ENCODE peak calls at places on chromosomes 3 and 15, in ten cellular contexts. N is colonic mucosa, W is HFFc6, S is B cell, V is GM20000, I is upper lobe of right lung, F is choroid plexus epithelial cell, Y is neural crest cell, C is fibroblast of villous mesenchyme, X is glutamatergic neuron. D is an unnamed sample.
A peak's percentile ranks its signal among the peaks of the same experiment; 100 is the strongest.

GRCh38 chr3:105503191-105503593 is 136.5 kb downstream of the ALCAM start:
- DNase-seq in N (no peak), W (no peak), S (no peak), V (no peak), I (no peak), F (peak; percentile 48), Y (no peak), C (no peak), X (no peak), D (no peak)

GRCh38 chr3:48990636-48991421 is 788 bp downstream of the P4HTM start:
- DNase-seq in N (peak; percentile 64), W (no peak), S (no peak), V (peak; percentile 51), I (no peak), F (no peak), Y (no peak), C (peak; percentile 28), X (peak; percentile 32), D (peak; percentile 23)

GRCh38 chr3:50612973-50613851 is 1.6 kb upstream of the CISH start:
- DNase-seq in N (no peak), W (no peak), S (no peak), V (no peak), I (no peak), F (no peak), Y (no peak), C (no peak), X (no peak), D (no peak)

GRCh38 chr15:39583586-39584265 is 2.8 kb downstream of the THBS1 start:
- DNase-seq in N (peak; percentile 85), W (peak; percentile 95), S (no peak), V (peak; percentile 53), I (no peak), F (peak; percentile 71), Y (no peak), C (peak; percentile 59), X (no peak), D (no peak)

GRCh38 chr15:75712668-75713337 is at the start of gene CSPG4:
- DNase-seq in N (no peak), W (peak; percentile 35), S (no peak), V (no peak), I (no peak), F (peak; percentile 76), Y (peak; percentile 29), C (peak; percentile 70), X (peak; percentile 58), D (no peak)

GRCh38 chr15:75156306-75157215 is 45.1 kb upstream of the C15orf39 start:
- DNase-seq in N (no peak), W (no peak), S (no peak), V (no peak), I (peak; percentile 65), F (no peak), Y (no peak), C (no peak), X (no peak), D (no peak)

GRCh38 chr15:99014803-99015676 is 7.4 kb upstream of the PGPEP1L start:
- DNase-seq in N (peak; percentile 57), W (peak; percentile 51), S (no peak), V (peak; percentile 85), I (peak; percentile 88), F (peak; percentile 65), Y (peak; percentile 57), C (peak; percentile 65), X (peak; percentile 59), D (no peak)

GRCh38 chr3:128390867-128391266 is 75.8 kb downstream of the DNAJB8 start:
- DNase-seq in N (no peak), W (no peak), S (no peak), V (no peak), I (no peak), F (no peak), Y (no peak), C (no peak), X (no peak), D (no peak)

GRCh38 chr3:47852604-47853397 is 49.9 kb downstream of the DHX30 start:
- DNase-seq in N (no peak), W (no peak), S (no peak), V (no peak), I (no peak), F (no peak), Y (no peak), C (no peak), X (no peak), D (no peak)

GRCh38 chr3:47854267-47854666 is 51.3 kb downstream of the DHX30 start:
- DNase-seq in N (no peak), W (no peak), S (no peak), V (no peak), I (no peak), F (no peak), Y (no peak), C (no peak), X (no peak), D (no peak)

GRCh38 chr3:47855461-47856383 is 52.8 kb downstream of the DHX30 start:
- DNase-seq in N (no peak), W (no peak), S (no peak), V (no peak), I (peak; percentile 59), F (no peak), Y (no peak), C (no peak), X (no peak), D (no peak)

GRCh38 chr3:47856669-47857068 is 53.7 kb downstream of the DHX30 start:
- DNase-seq in N (no peak), W (no peak), S (no peak), V (no peak), I (peak; percentile 47), F (no peak), Y (no peak), C (no peak), X (no peak), D (no peak)

GRCh38 chr3:47854720-47855455 is 52.0 kb downstream of the DHX30 start:
- DNase-seq in N (no peak), W (no peak), S (no peak), V (no peak), I (no peak), F (no peak), Y (no peak), C (no peak), X (no peak), D (no peak)
- TF ChIP-seq CTCF in N (no peak), W (peak; percentile 20), S (no peak), V (no peak), I (no peak), F (no peak), Y (no peak), C (no peak), X (no peak), D (no peak)

GRCh38 chr3:32686713-32687112 is 1.7 kb downstream of the CNOT10 start:
- DNase-seq in N (no peak), W (no peak), S (no peak), V (no peak), I (no peak), F (no peak), Y (no peak), C (no peak), X (no peak), D (no peak)

GRCh38 chr3:32681811-32682210 is 3.2 kb upstream of the CNOT10 start:
- DNase-seq in N (no peak), W (no peak), S (no peak), V (no peak), I (no peak), F (no peak), Y (no peak), C (no peak), X (no peak), D (no peak)

GRCh38 chr3:32685604-32686185 is 707 bp downstream of the CNOT10 start:
- DNase-seq in N (no peak), W (peak; percentile 12), S (no peak), V (peak; percentile 34), I (no peak), F (peak; percentile 36), Y (no peak), C (peak; percentile 28), X (no peak), D (no peak)

GRCh38 chr3:32684029-32684799 is 774 bp upstream of the CNOT10 start:
- DNase-seq in N (no peak), W (no peak), S (no peak), V (no peak), I (no peak), F (no peak), Y (no peak), C (no peak), X (no peak), D (no peak)

GRCh38 chr3:32684800-32685603 is at the start of gene CNOT10:
- DNase-seq in N (peak; percentile 95), W (peak; percentile 91), S (peak; percentile 96), V (peak; percentile 94), I (peak; percentile 98), F (peak; percentile 94), Y (peak; percentile 89), C (peak; percentile 93), X (peak; percentile 96), D (peak; percentile 56)
- TF ChIP-seq CTCF in N (no peak), W (peak; percentile 35), S (no peak), V (no peak), I (peak; percentile 20), F (peak; percentile 16), Y (peak; percentile 43), C (peak; percentile 15), X (no peak), D (no peak)

GRCh38 chr3:15860014-15860934 is 62.5 kb upstream of the ANKRD28 start:
- DNase-seq in N (peak; percentile 49), W (peak; percentile 40), S (no peak), V (peak; percentile 51), I (peak; percentile 66), F (peak; percentile 45), Y (peak; percentile 44), C (peak; percentile 67), X (peak; percentile 81), D (no peak)

GRCh38 chr3:15861163-15861562 is 63.4 kb upstream of the ANKRD28 start:
- DNase-seq in N (no peak), W (no peak), S (no peak), V (no peak), I (no peak), F (peak; percentile 2), Y (no peak), C (no peak), X (no peak), D (no peak)

GRCh38 chr3:15859507-15860013 is 61.8 kb upstream of the ANKRD28 start:
- DNase-seq in N (peak; percentile 87), W (peak; percentile 57), S (peak; percentile 83), V (peak; percentile 95), I (peak; percentile 92), F (peak; percentile 71), Y (peak; percentile 71), C (peak; percentile 68), X (peak; percentile 89), D (no peak)

GRCh38 chr3:15858547-15859506 is 61.0 kb upstream of the ANKRD28 start:
- DNase-seq in N (peak; percentile 82), W (no peak), S (peak; percentile 86), V (peak; percentile 81), I (peak; percentile 87), F (peak; percentile 17), Y (peak; percentile 29), C (peak; percentile 6), X (peak; percentile 55), D (no peak)
- TF ChIP-seq CTCF in N (no peak), W (no peak), S (no peak), V (no peak), I (no peak), F (no peak), Y (no peak), C (no peak), X (no peak), D (no peak)

DNA sequence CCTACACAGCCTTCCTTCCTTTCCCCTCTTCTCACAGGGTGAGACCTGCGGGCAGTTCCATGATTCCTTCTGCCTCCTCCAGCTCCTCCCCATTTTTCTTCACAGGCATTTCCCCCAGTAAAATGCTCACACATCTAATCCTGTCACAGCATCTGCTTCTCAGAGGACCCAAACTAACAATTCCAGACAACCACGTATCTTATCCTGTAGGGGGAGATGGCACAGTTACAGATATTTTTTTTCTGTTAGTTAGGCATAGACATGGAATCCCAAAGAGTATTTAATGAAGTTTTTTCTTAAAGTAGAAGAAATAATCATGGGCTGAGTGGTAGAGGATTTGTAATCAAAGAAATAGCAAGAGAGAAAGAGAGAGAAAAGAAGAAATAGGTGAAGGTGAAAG is 373.1 kb upstream of the ADAMTS9 start:
- DNase-seq in N (no peak), W (no peak), S (no peak), V (no peak), I (no peak), F (no peak), Y (no peak), C (no peak), X (no peak), D (no peak)
- TF ChIP-seq CTCF in N (no peak), W (no peak), S (no peak), V (no peak), I (no peak), F (no peak), Y (no peak), C (no peak), X (peak; percentile 14), D (no peak)

D was measured in D721Med.